ENCODE peak calls at places on chromosomes 5 and 9, in eight cellular contexts. One of them, this sample, is unnamed.

GRCh38 chr5:177336112-177336511 is 15.4 kb downstream of the LMAN2 start:
- DNase-seq in Calu3: peak; percentile 63
- DNase-seq in adrenal gland: no peak
- DNase-seq in fibroblast of pulmonary artery: peak; percentile 15
- DNase-seq in ascending aorta: no peak
- DNase-seq in neural progenitor cell: peak; percentile 25
- DNase-seq in cardiac fibroblast: peak; percentile 22
- DNase-seq in stomach: no peak
- DNase-seq in this sample: no peak

GRCh38 chr9:3478549-3478953 is 47.2 kb downstream of the RFX3 start:
- DNase-seq in Calu3: peak; percentile 25
- DNase-seq in adrenal gland: no peak
- DNase-seq in fibroblast of pulmonary artery: peak; percentile 72
- DNase-seq in ascending aorta: no peak
- DNase-seq in neural progenitor cell: no peak
- DNase-seq in cardiac fibroblast: peak; percentile 44
- DNase-seq in stomach: no peak
- DNase-seq in this sample: no peak

GRCh38 chr9:116154976-116155699 is 1.5 kb downstream of the PAPPA start:
- DNase-seq in Calu3: no peak
- DNase-seq in adrenal gland: no peak
- DNase-seq in fibroblast of pulmonary artery: peak; percentile 92
- DNase-seq in ascending aorta: no peak
- DNase-seq in neural progenitor cell: peak; percentile 21
- DNase-seq in cardiac fibroblast: peak; percentile 78
- DNase-seq in stomach: no peak
- DNase-seq in this sample: no peak

GRCh38 chr5:92907914-92908606 is 673.0 kb downstream of the NR2F1-AS1 start:
- DNase-seq in Calu3: no peak
- DNase-seq in adrenal gland: no peak
- DNase-seq in fibroblast of pulmonary artery: peak; percentile 62
- DNase-seq in ascending aorta: no peak
- DNase-seq in neural progenitor cell: no peak
- DNase-seq in cardiac fibroblast: peak; percentile 73
- DNase-seq in stomach: no peak
- DNase-seq in this sample: no peak

GRCh38 chr9:114203410-114204140 is 48.2 kb downstream of the COL27A1 start:
- DNase-seq in Calu3: no peak
- DNase-seq in adrenal gland: no peak
- DNase-seq in fibroblast of pulmonary artery: no peak
- DNase-seq in ascending aorta: no peak
- DNase-seq in neural progenitor cell: no peak
- DNase-seq in cardiac fibroblast: no peak
- DNase-seq in stomach: no peak
- DNase-seq in this sample: no peak

GRCh38 chr5:10352404-10353240 is 873 bp upstream of the MARCHF6 start:
- DNase-seq in Calu3: no peak
- DNase-seq in adrenal gland: no peak
- DNase-seq in fibroblast of pulmonary artery: peak; percentile 35
- DNase-seq in ascending aorta: no peak
- DNase-seq in neural progenitor cell: peak; percentile 75
- DNase-seq in cardiac fibroblast: no peak
- DNase-seq in stomach: no peak
- DNase-seq in this sample: no peak

GRCh38 chr5:109619661-109620060 is 70.1 kb upstream of the MAN2A1 start:
- DNase-seq in Calu3: no peak
- DNase-seq in adrenal gland: no peak
- DNase-seq in fibroblast of pulmonary artery: no peak
- DNase-seq in ascending aorta: no peak
- DNase-seq in neural progenitor cell: no peak
- DNase-seq in cardiac fibroblast: no peak
- DNase-seq in stomach: no peak
- DNase-seq in this sample: no peak

GRCh38 chr5:79069488-79070001 is at the start of the genes BHMT2 and DMGDH:
- DNase-seq in Calu3: no peak
- DNase-seq in adrenal gland: peak; percentile 64
- DNase-seq in fibroblast of pulmonary artery: peak; percentile 25
- DNase-seq in ascending aorta: no peak
- DNase-seq in neural progenitor cell: no peak
- DNase-seq in cardiac fibroblast: peak; percentile 10
- DNase-seq in stomach: no peak
- DNase-seq in this sample: no peak

GRCh38 chr9:131697097-131697496 is 42.8 kb downstream of the RAPGEF1 start:
- DNase-seq in Calu3: no peak
- DNase-seq in adrenal gland: peak; percentile 77
- DNase-seq in fibroblast of pulmonary artery: peak; percentile 46
- DNase-seq in ascending aorta: no peak
- DNase-seq in neural progenitor cell: no peak
- DNase-seq in cardiac fibroblast: peak; percentile 36
- DNase-seq in stomach: peak; percentile 61
- DNase-seq in this sample: no peak

GRCh38 chr5:73985145-73985544 is 359.1 kb downstream of the ARHGEF28 start:
- DNase-seq in Calu3: peak; percentile 39
- DNase-seq in adrenal gland: no peak
- DNase-seq in fibroblast of pulmonary artery: peak; percentile 75
- DNase-seq in ascending aorta: no peak
- DNase-seq in neural progenitor cell: peak; percentile 40
- DNase-seq in cardiac fibroblast: peak; percentile 38
- DNase-seq in stomach: no peak
- DNase-seq in this sample: no peak

GRCh38 chr5:92678576-92679105 is 902.4 kb downstream of the NR2F1-AS1 start:
- DNase-seq in Calu3: peak; percentile 45
- DNase-seq in adrenal gland: no peak
- DNase-seq in fibroblast of pulmonary artery: peak; percentile 13
- DNase-seq in ascending aorta: no peak
- DNase-seq in neural progenitor cell: peak; percentile 47
- DNase-seq in cardiac fibroblast: peak; percentile 22
- DNase-seq in stomach: no peak
- DNase-seq in this sample: no peak

GRCh38 chr9:14515564-14516198 is 177.6 kb downstream of the ZDHHC21 start:
- DNase-seq in Calu3: no peak
- DNase-seq in adrenal gland: no peak
- DNase-seq in fibroblast of pulmonary artery: no peak
- DNase-seq in ascending aorta: no peak
- DNase-seq in neural progenitor cell: peak; percentile 40
- DNase-seq in cardiac fibroblast: no peak
- DNase-seq in stomach: no peak
- DNase-seq in this sample: no peak

GRCh38 chr5:406041-406440 is 36.9 kb upstream of the EXOC3 start:
- DNase-seq in Calu3: no peak
- DNase-seq in adrenal gland: no peak
- DNase-seq in fibroblast of pulmonary artery: no peak
- DNase-seq in ascending aorta: no peak
- DNase-seq in neural progenitor cell: peak; percentile 0
- DNase-seq in cardiac fibroblast: no peak
- DNase-seq in stomach: no peak
- DNase-seq in this sample: peak; percentile 27

DNA sequence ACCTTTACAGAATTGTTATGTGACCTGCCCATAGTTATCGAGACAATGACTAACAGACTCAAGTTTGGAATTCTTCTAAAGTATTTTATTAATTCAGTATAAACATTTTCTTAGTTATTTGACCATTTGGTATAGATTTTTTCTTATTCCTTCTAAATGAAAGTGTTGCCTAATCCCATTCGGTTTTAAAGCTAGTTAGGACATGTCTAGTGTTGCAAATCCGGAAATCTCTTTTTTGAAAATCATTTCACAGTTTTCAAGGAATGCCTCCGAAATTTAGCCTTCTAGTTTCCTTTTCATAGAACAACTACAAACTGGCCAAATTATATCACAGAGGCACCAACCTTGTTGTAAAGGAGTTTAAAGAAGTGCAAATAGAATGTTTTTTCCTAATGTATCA is 171.8 kb downstream of the XRCC4 start:
- DNase-seq in Calu3: no peak
- DNase-seq in adrenal gland: no peak
- DNase-seq in fibroblast of pulmonary artery: no peak
- DNase-seq in ascending aorta: no peak
- DNase-seq in neural progenitor cell: no peak
- DNase-seq in cardiac fibroblast: no peak
- DNase-seq in stomach: no peak
- DNase-seq in this sample: no peak
- TF ChIP-seq CTCF in Calu3: no peak
- TF ChIP-seq CTCF in adrenal gland: no peak
- TF ChIP-seq CTCF in fibroblast of pulmonary artery: no peak
- TF ChIP-seq CTCF in ascending aorta: no peak
- TF ChIP-seq CTCF in neural progenitor cell: no peak
- TF ChIP-seq CTCF in cardiac fibroblast: no peak
- TF ChIP-seq CTCF in stomach: no peak
- TF ChIP-seq CTCF in this sample: no peak

GRCh38 chr5:149439899-149440655 is 61.0 kb upstream of the IL17B start:
- DNase-seq in Calu3: peak; percentile 93
- DNase-seq in adrenal gland: no peak
- DNase-seq in fibroblast of pulmonary artery: peak; percentile 58
- DNase-seq in ascending aorta: no peak
- DNase-seq in neural progenitor cell: peak; percentile 51
- DNase-seq in cardiac fibroblast: peak; percentile 67
- DNase-seq in stomach: peak; percentile 76
- DNase-seq in this sample: no peak
- TF ChIP-seq CTCF in Calu3: peak; percentile 86
- TF ChIP-seq CTCF in adrenal gland: peak; percentile 41
- TF ChIP-seq CTCF in fibroblast of pulmonary artery: peak; percentile 52
- TF ChIP-seq CTCF in ascending aorta: no peak
- TF ChIP-seq CTCF in neural progenitor cell: peak; percentile 50
- TF ChIP-seq CTCF in cardiac fibroblast: peak; percentile 56
- TF ChIP-seq CTCF in stomach: no peak
- TF ChIP-seq CTCF in this sample: no peak

DNA sequence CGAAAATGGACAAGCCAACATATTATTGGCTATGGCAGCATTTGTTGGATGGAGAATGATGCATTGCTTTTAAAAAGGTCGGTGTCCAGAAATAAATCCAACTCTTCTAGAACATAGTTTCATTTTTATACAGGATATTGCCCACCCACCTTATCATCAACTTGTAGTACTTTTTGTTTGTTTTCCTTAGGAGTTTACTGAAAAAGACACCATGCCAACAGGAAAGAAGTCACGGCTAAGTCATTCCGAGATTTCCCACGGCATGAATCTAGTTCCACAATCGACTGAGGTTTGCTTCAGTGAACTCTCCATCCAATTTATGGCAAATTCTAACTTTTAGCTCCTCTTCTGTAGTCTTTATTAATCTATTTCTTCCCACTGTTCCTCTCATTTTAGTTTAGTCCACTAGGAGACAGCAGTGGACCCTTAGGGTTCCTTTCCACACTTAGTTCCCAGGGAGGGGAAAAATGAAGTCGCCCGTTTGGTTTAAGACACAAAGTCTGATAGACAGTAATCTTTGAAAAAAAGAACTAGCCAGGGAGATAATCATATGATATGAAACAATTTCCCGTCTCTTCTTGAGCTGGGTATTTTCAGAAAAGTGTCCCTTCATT is 237.5 kb downstream of the AP3B1 start:
- DNase-seq in Calu3: no peak
- DNase-seq in adrenal gland: no peak
- DNase-seq in fibroblast of pulmonary artery: peak; percentile 71
- DNase-seq in ascending aorta: no peak
- DNase-seq in neural progenitor cell: peak; percentile 9
- DNase-seq in cardiac fibroblast: peak; percentile 22
- DNase-seq in stomach: no peak
- DNase-seq in this sample: no peak
- TF ChIP-seq CTCF in Calu3: no peak
- TF ChIP-seq CTCF in adrenal gland: no peak
- TF ChIP-seq CTCF in fibroblast of pulmonary artery: peak; percentile 39
- TF ChIP-seq CTCF in ascending aorta: no peak
- TF ChIP-seq CTCF in neural progenitor cell: peak; percentile 48
- TF ChIP-seq CTCF in cardiac fibroblast: peak; percentile 16
- TF ChIP-seq CTCF in stomach: no peak
- TF ChIP-seq CTCF in this sample: no peak

GRCh38 chr9:107294756-107295155 is 11.7 kb downstream of the RAD23B start:
- DNase-seq in Calu3: no peak
- DNase-seq in adrenal gland: no peak
- DNase-seq in fibroblast of pulmonary artery: no peak
- DNase-seq in ascending aorta: no peak
- DNase-seq in neural progenitor cell: no peak
- DNase-seq in cardiac fibroblast: no peak
- DNase-seq in stomach: no peak
- DNase-seq in this sample: no peak

GRCh38 chr9:107295995-107296394 is 12.9 kb downstream of the RAD23B start:
- DNase-seq in Calu3: no peak
- DNase-seq in adrenal gland: no peak
- DNase-seq in fibroblast of pulmonary artery: no peak
- DNase-seq in ascending aorta: no peak
- DNase-seq in neural progenitor cell: no peak
- DNase-seq in cardiac fibroblast: no peak
- DNase-seq in stomach: no peak
- DNase-seq in this sample: no peak

GRCh38 chr9:107293555-107294085 is 10.5 kb downstream of the RAD23B start:
- DNase-seq in Calu3: no peak
- DNase-seq in adrenal gland: peak; percentile 31
- DNase-seq in fibroblast of pulmonary artery: no peak
- DNase-seq in ascending aorta: no peak
- DNase-seq in neural progenitor cell: no peak
- DNase-seq in cardiac fibroblast: no peak
- DNase-seq in stomach: no peak
- DNase-seq in this sample: no peak

GRCh38 chr9:107299437-107299836 is 16.4 kb downstream of the RAD23B start:
- DNase-seq in Calu3: no peak
- DNase-seq in adrenal gland: no peak
- DNase-seq in fibroblast of pulmonary artery: no peak
- DNase-seq in ascending aorta: no peak
- DNase-seq in neural progenitor cell: no peak
- DNase-seq in cardiac fibroblast: peak; percentile 27
- DNase-seq in stomach: no peak
- DNase-seq in this sample: no peak
- TF ChIP-seq CTCF in Calu3: no peak
- TF ChIP-seq CTCF in adrenal gland: no peak
- TF ChIP-seq CTCF in fibroblast of pulmonary artery: peak; percentile 5
- TF ChIP-seq CTCF in ascending aorta: no peak
- TF ChIP-seq CTCF in neural progenitor cell: no peak
- TF ChIP-seq CTCF in cardiac fibroblast: peak; percentile 21
- TF ChIP-seq CTCF in stomach: no peak
- TF ChIP-seq CTCF in this sample: no peak

This sample was measured in mesothelial cell of epicardium.